ENCODE peak calls at places on chromosome 10, in nine cellular contexts. U is RCC 7860; T is kidney glomerular epithelial cell; B is midbrain; N is Daoy; Y is dorsolateral prefrontal cortex; P is astrocyte of the spinal cord; E is EH; J is activated CD4-positive, alpha-beta T cell treated with anti-CD3 and anti-CD28 coated beads, Interleukin-2, amount 50 U/mL, for 48 hours. W is an unnamed sample.
A peak's percentile ranks its signal among the peaks of the same experiment; 100 is the strongest.

GRCh38 chr10:49010295-49010694 is 70.7 kb upstream of the LRRC18 start:
- DNase-seq in U (no peak), T (no peak), B (no peak), N (no peak), Y (no peak), P (no peak), E (no peak), J (no peak), W (no peak)

GRCh38 chr10:100528885-100529472 is 692 bp downstream of the NDUFB8 start:
- DNase-seq in U (no peak), T (no peak), B (no peak), N (no peak), Y (peak; percentile 15), P (no peak), E (peak; percentile 9), J (no peak), W (no peak)

GRCh38 chr10:67790534-67791408 is 47.2 kb downstream of the DNAJC12 start:
- DNase-seq in U (no peak), T (peak; percentile 42), B (no peak), N (no peak), Y (no peak), P (peak; percentile 42), E (peak; percentile 34), J (peak; percentile 41), W (peak; percentile 64)

GRCh38 chr10:118564652-118565051 is 30.8 kb downstream of the PRLHR start:
- DNase-seq in U (no peak), T (no peak), B (no peak), N (peak; percentile 30), Y (no peak), P (no peak), E (no peak), J (no peak), W (peak; percentile 33)

GRCh38 chr10:32582946-32583345 is 137.0 kb downstream of the CCDC7 start:
- DNase-seq in U (no peak), T (no peak), B (no peak), N (no peak), Y (no peak), P (no peak), E (no peak), J (no peak), W (peak; percentile 1)

GRCh38 chr10:110398419-110399162 is 93.9 kb upstream of the SMNDC1 start:
- DNase-seq in U (peak; percentile 95), T (peak; percentile 84), B (no peak), N (peak; percentile 94), Y (no peak), P (peak; percentile 90), E (peak; percentile 99), J (no peak), W (peak; percentile 97)

GRCh38 chr10:28396317-28396716 is 93.5 kb upstream of the MPP7 start:
- DNase-seq in U (no peak), T (no peak), B (no peak), N (no peak), Y (no peak), P (no peak), E (peak; percentile 16), J (no peak), W (no peak)

GRCh38 chr10:46547331-46547880 is 9.1 kb downstream of the GPRIN2 start:
- DNase-seq in U (no peak), T (no peak), B (no peak), N (no peak), Y (peak; percentile 8), P (no peak), E (no peak), J (no peak), W (no peak)

GRCh38 chr10:110436554-110437350 is 61.0 kb upstream of the DUSP5 start:
- DNase-seq in U (no peak), T (no peak), B (no peak), N (no peak), Y (no peak), P (no peak), E (no peak), J (no peak), W (no peak)

GRCh38 chr10:100742067-100742771 is 3.2 kb upstream of the PAX2 start:
- DNase-seq in U (no peak), T (no peak), B (no peak), N (no peak), Y (no peak), P (no peak), E (no peak), J (no peak), W (no peak)

GRCh38 chr10:119803264-119803663 is 69.4 kb downstream of the MCMBP start:
- DNase-seq in U (peak; percentile 53), T (peak; percentile 38), B (no peak), N (peak; percentile 33), Y (no peak), P (peak; percentile 61), E (peak; percentile 89), J (no peak), W (peak; percentile 15)

GRCh38 chr10:126804396-126804795 is 100.8 kb upstream of the DOCK1 start:
- DNase-seq in U (no peak), T (no peak), B (no peak), N (no peak), Y (no peak), P (no peak), E (no peak), J (no peak), W (no peak)

GRCh38 chr10:110006358-110007170 is 1.2 kb upstream of the ADD3 start:
- DNase-seq in U (peak; percentile 34), T (peak; percentile 53), B (peak; percentile 69), N (peak; percentile 74), Y (no peak), P (peak; percentile 73), E (peak; percentile 74), J (no peak), W (peak; percentile 86)

GRCh38 chr10:77926566-77927342 is at the start of gene DLG5:
- DNase-seq in U (peak; percentile 32), T (no peak), B (peak; percentile 44), N (peak; percentile 61), Y (peak; percentile 21), P (peak; percentile 25), E (peak; percentile 81), J (peak; percentile 42), W (peak; percentile 72)

GRCh38 chr10:115173915-115174443 is 80.8 kb downstream of the ATRNL1 start:
- DNase-seq in U (no peak), T (no peak), B (no peak), N (no peak), Y (no peak), P (no peak), E (no peak), J (no peak), W (no peak)

GRCh38 chr10:21364196-21365114 is 161.0 kb downstream of the SKIDA1 start:
- DNase-seq in U (peak; percentile 93), T (peak; percentile 70), B (no peak), N (peak; percentile 85), Y (no peak), P (peak; percentile 75), E (peak; percentile 97), J (no peak), W (peak; percentile 89)

GRCh38 chr10:60963441-60964256 is 19.7 kb upstream of the RHOBTB1 start:
- DNase-seq in U (peak; percentile 61), T (peak; percentile 61), B (no peak), N (peak; percentile 29), Y (no peak), P (peak; percentile 75), E (peak; percentile 72), J (no peak), W (peak; percentile 84)

GRCh38 chr10:34743804-34744203 is 71.3 kb downstream of the PARD3 start:
- DNase-seq in U (no peak), T (peak; percentile 74), B (peak; percentile 16), N (no peak), Y (no peak), P (peak; percentile 38), E (peak; percentile 51), J (no peak), W (peak; percentile 21)

GRCh38 chr10:92938846-92939245 is 90.5 kb downstream of the EXOC6 start:
- DNase-seq in U (no peak), T (no peak), B (no peak), N (no peak), Y (no peak), P (no peak), E (no peak), J (no peak), W (no peak)

GRCh38 chr10:46255696-46256355 is 31.0 kb upstream of the ANTXRL start:
- DNase-seq in U (peak; percentile 34), T (peak; percentile 55), B (peak; percentile 43), N (peak; percentile 63), Y (peak; percentile 41), P (no peak), E (peak; percentile 66), J (peak; percentile 82), W (peak; percentile 32)

GRCh38 chr10:45423976-45424499 is 50.0 kb downstream of the ALOX5 start:
- DNase-seq in U (no peak), T (no peak), B (no peak), N (no peak), Y (no peak), P (no peak), E (no peak), J (no peak), W (no peak)

W was measured in cardiac fibroblast.